ENCODE peak calls at places on chromosomes 13 and 19, in eight cellular contexts. K is lower lobe of right lung; F is mesendoderm; G is SK-N-SH; M is CD4-positive, alpha-beta T cell; U is fibroblast of lung; R is right cardiac atrium; T is pancreas. D is an unnamed sample.

GRCh38 chr13:30026093-30026492 is 175.7 kb upstream of the UBL3 start:
- DNase-seq in T (no peak), G (no peak), M (no peak), F (no peak), K (no peak), U (peak; percentile 68), R (no peak), D (no peak)

GRCh38 chr19:2491130-2491801 is 15.3 kb downstream of the GADD45B start:
- DNase-seq in U (peak; percentile 70), T (peak; percentile 96), K (peak; percentile 92), G (no peak), M (no peak), F (no peak), R (peak; percentile 68), D (peak; percentile 61)

GRCh38 chr13:114078501-114079451 is 53.6 kb downstream of the RASA3 start:
- DNase-seq in M (no peak), F (no peak), K (peak; percentile 59), U (peak; percentile 64), G (no peak), T (peak; percentile 52), R (peak; percentile 90), D (peak; percentile 57)

GRCh38 chr13:23673354-23673753 is 103.1 kb downstream of the TNFRSF19 start:
- DNase-seq in K (no peak), M (no peak), U (peak; percentile 99), T (no peak), R (no peak), G (no peak), F (no peak), D (peak; percentile 45)

GRCh38 chr19:38917921-38918491 is 6.0 kb upstream of the CCER2 start:
- DNase-seq in U (no peak), F (no peak), G (peak; percentile 65), T (peak; percentile 55), M (no peak), K (peak; percentile 12), R (no peak), D (no peak)

GRCh38 chr19:48752511-48753365 is at the start of gene FUT1:
- DNase-seq in T (peak; percentile 92), M (no peak), U (no peak), G (peak; percentile 82), F (peak; percentile 94), K (peak; percentile 83), R (peak; percentile 91), D (peak; percentile 60)

GRCh38 chr13:112934075-112934474 is 34.9 kb upstream of the MCF2L start:
- DNase-seq in G (peak; percentile 69), M (no peak), K (no peak), T (no peak), F (peak; percentile 22), U (no peak), R (no peak), D (no peak)

GRCh38 chr13:74575729-74576125 is 441.5 kb upstream of the KLF12 start:
- DNase-seq in U (peak; percentile 68), T (peak; percentile 69), M (peak; percentile 31), F (peak; percentile 95), K (peak; percentile 63), R (peak; percentile 96), G (peak; percentile 90), D (no peak)

GRCh38 chr13:94073006-94073744 is 406.3 kb downstream of the DCT start:
- DNase-seq in U (peak; percentile 91), G (no peak), M (no peak), F (no peak), R (no peak), T (no peak), K (no peak), D (no peak)

GRCh38 chr19:35462476-35462953 is 14.5 kb downstream of the FFAR2 start:
- DNase-seq in F (no peak), K (no peak), R (no peak), T (no peak), M (peak; percentile 25), U (no peak), G (no peak), D (no peak)

GRCh38 chr19:55705972-55706371 is 30.9 kb downstream of the EPN1 start:
- DNase-seq in G (no peak), K (no peak), F (no peak), R (no peak), T (no peak), M (no peak), U (no peak), D (no peak)

GRCh38 chr19:45498411-45499195 is at the start of gene PPM1N:
- DNase-seq in T (peak; percentile 71), F (peak; percentile 67), K (no peak), M (peak; percentile 70), U (no peak), R (peak; percentile 71), G (no peak), D (no peak)

GRCh38 chr13:39362652-39363390 is 240.2 kb downstream of the LHFPL6 start:
- DNase-seq in M (no peak), T (no peak), R (no peak), U (no peak), F (no peak), G (no peak), K (no peak), D (no peak)

GRCh38 chr19:46350758-46351159 is 3.9 kb downstream of the PPP5C start:
- DNase-seq in F (no peak), T (no peak), K (no peak), M (no peak), U (no peak), R (peak; percentile 71), G (no peak), D (no peak)

GRCh38 chr13:46641274-46642081 is 88.5 kb downstream of the LRCH1 start:
- DNase-seq in M (no peak), U (no peak), K (no peak), T (no peak), F (no peak), G (no peak), R (peak; percentile 73), D (no peak)

GRCh38 chr19:14677464-14677863 is 2.8 kb upstream of the ADGRE3 start:
- DNase-seq in T (no peak), R (no peak), G (no peak), F (no peak), U (no peak), M (no peak), K (no peak), D (no peak)

GRCh38 chr19:56091751-56092546 is 29.1 kb downstream of the ZNF787 start:
- DNase-seq in M (no peak), T (no peak), U (no peak), R (no peak), F (no peak), G (no peak), K (no peak), D (no peak)

GRCh38 chr19:28519950-28520861 is 692.7 kb downstream of the UQCRFS1 start:
- DNase-seq in U (no peak), T (peak; percentile 68), K (no peak), R (no peak), M (no peak), G (no peak), F (no peak), D (no peak)

GRCh38 chr19:37077929-37078716 is at the start of gene ZNF420:
- DNase-seq in M (peak; percentile 84), F (peak; percentile 97), G (peak; percentile 94), U (peak; percentile 96), K (peak; percentile 96), T (peak; percentile 91), R (peak; percentile 98), D (peak; percentile 68)

GRCh38 chr19:47494729-47495128 is 10.7 kb upstream of the KPTN start:
- DNase-seq in K (no peak), F (no peak), M (no peak), T (no peak), G (peak; percentile 98), R (peak; percentile 69), U (no peak), D (no peak)

GRCh38 chr19:57280913-57281425 is 684 bp downstream of the ZNF460 start:
- DNase-seq in G (peak; percentile 14), R (no peak), U (peak; percentile 9), F (no peak), T (no peak), M (peak; percentile 2), K (no peak), D (no peak)

GRCh38 chr19:1221141-1221903 is 15.7 kb downstream of the STK11 start:
- DNase-seq in T (peak; percentile 86), U (peak; percentile 59), G (peak; percentile 91), K (no peak), F (no peak), M (no peak), R (peak; percentile 93), D (no peak)

GRCh38 chr13:24923305-24923640 is 159.3 kb downstream of the RNF17 start:
- DNase-seq in R (no peak), M (no peak), F (no peak), G (peak; percentile 39), K (no peak), U (peak; percentile 85), T (no peak), D (no peak)
- H3K27ac ChIP-seq in R (peak overlapping the region; percentile 96), M (peak overlapping the region; percentile 70), F (peak overlapping the region; percentile 77), G (peak overlapping the region; percentile 99), K (peak overlapping the region; percentile 91), U (peak overlapping the region; percentile 99), T (peak overlapping the region; percentile 83), D (peak overlapping the region; percentile 73)

DNA sequence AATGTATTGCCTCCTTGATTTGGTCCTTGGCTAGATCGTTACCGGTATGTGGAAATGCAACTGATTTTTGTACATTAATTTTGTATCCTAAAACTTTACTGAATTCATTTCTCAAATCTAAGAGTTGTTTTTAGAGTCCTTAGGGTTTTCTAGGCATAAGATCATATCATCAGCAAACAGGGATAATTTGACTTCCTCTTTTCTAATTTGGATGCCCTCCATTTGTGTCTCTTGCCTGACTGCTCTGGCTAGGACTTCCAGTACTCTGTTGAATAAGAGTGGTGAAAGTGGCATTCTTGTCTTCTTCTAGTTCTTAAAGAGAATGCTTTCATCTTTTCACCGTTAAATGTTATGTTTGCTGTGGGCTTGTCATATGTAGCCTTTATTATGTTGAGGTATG is 12.0 kb upstream of the CYP2A13 start:
- DNase-seq in T (no peak), M (no peak), R (no peak), F (no peak), K (no peak), G (no peak), U (no peak), D (no peak)
- H3K27ac ChIP-seq in T (no peak overlapping the region), M (no peak overlapping the region), R (no peak overlapping the region), F (no peak overlapping the region), K (no peak overlapping the region), G (no peak overlapping the region), U (no peak overlapping the region), D (no peak overlapping the region)

GRCh38 chr13:79340490-79340889 is 65.6 kb downstream of the RBM26 start:
- DNase-seq in M (no peak), T (no peak), G (no peak), R (no peak), U (peak; percentile 4), F (no peak), K (no peak), D (no peak)
- H3K27ac ChIP-seq in M (no peak overlapping the region), T (no peak overlapping the region), G (no peak overlapping the region), R (no peak overlapping the region), U (no peak overlapping the region), F (no peak overlapping the region), K (no peak overlapping the region), D (no peak overlapping the region)

DNA sequence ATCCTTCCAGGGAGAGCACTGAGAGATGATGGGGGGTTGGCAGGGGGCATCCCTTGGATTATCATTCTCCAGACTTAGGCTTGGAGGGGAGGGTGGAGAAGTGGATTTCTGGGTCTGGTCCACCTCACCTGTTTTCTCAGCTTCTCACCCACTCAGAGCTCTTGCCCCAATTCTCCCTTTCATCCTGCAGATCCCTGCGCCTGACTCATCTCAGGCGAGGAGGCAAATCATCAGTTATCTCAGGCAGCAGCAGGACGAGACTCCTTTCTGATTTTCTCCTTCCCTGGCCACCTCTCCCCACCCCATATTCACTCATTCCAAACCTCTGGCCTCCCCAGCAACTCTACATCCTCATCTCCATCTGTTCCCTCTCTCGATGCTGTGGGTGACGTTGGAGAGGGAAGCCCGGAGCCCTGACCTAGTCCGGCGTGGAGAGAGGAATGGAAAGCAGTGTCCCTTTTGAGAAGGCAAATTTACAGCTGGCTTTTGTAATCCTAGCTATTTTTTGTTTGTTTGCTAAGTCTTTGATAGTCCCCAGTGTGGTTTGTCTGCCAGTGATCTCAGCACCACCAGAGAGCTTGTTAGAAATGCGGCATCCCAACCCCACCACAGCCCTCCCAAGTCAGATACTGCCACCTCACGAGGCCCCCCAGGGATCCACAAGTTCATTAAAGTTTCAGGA is 24.0 kb upstream of the TPT1 start:
- DNase-seq in R (no peak), T (no peak), K (no peak), G (no peak), U (no peak), M (no peak), F (no peak), D (no peak)
- H3K27ac ChIP-seq in R (no peak overlapping the region), T (no peak overlapping the region), K (no peak overlapping the region), G (no peak overlapping the region), U (no peak overlapping the region), M (no peak overlapping the region), F (peak overlapping the region; percentile 26), D (peak overlapping the region; percentile 100)